ENCODE peak calls at places on chromosome 12, in eight cellular contexts. T, R, Z, C, D, A, X and U are unnamed samples.

GRCh38 chr12:18428416-18428815 is 167.1 kb downstream of the PIK3C2G start:
- DNase-seq in D (peak), R (no peak), X (no peak), A (no peak), Z (no peak), C (no peak), T (no peak), U (no peak)

GRCh38 chr12:132803883-132804282 is 24.8 kb downstream of the GOLGA3 start:
- DNase-seq in Z (no peak), C (no peak), X (no peak), D (no peak), R (no peak), A (peak), T (no peak), U (no peak)

GRCh38 chr12:2958432-2959193 is 584 bp upstream of the TEAD4 start:
- DNase-seq in R (peak), Z (peak), X (peak), T (no peak), D (peak), C (peak), A (peak), U (no peak)

GRCh38 chr12:120496353-120497340 is 734 bp downstream of the DYNLL1 start:
- DNase-seq in T (peak), Z (peak), D (no peak), C (peak), A (peak), X (no peak), R (peak), U (peak)

GRCh38 chr12:89212339-89212771 is 139.9 kb downstream of the DUSP6 start:
- DNase-seq in Z (no peak), D (no peak), T (no peak), R (no peak), A (no peak), C (no peak), X (no peak), U (no peak)

GRCh38 chr12:112270673-112271072 is 111.6 kb downstream of the HECTD4 start:
- DNase-seq in X (no peak), D (no peak), C (no peak), R (no peak), Z (no peak), T (no peak), A (no peak), U (no peak)

GRCh38 chr12:21647179-21647578 is 10.5 kb downstream of the LDHB start:
- DNase-seq in D (no peak), X (no peak), C (no peak), T (no peak), A (no peak), Z (no peak), R (no peak), U (no peak)

GRCh38 chr12:114041590-114041989 is 75.5 kb upstream of the RBM19 start:
- DNase-seq in A (no peak), C (no peak), R (no peak), Z (no peak), T (no peak), D (no peak), X (no peak), U (no peak)

GRCh38 chr12:93415723-93416464 is 25.9 kb downstream of the UBE2N start:
- DNase-seq in D (no peak), T (no peak), C (no peak), R (no peak), X (no peak), A (no peak), Z (peak), U (no peak)

GRCh38 chr12:93740721-93741120 is 63.5 kb downstream of the CRADD start:
- DNase-seq in Z (peak), T (no peak), C (no peak), A (no peak), R (no peak), D (no peak), X (no peak), U (no peak)